ENCODE peak calls at places on chromosomes 1 and 21, in nine cellular contexts. One of them, this sample, is unnamed.

GRCh38 chr21:45336870-45337269 is 49.2 kb upstream of the POFUT2 start:
- DNase-seq in uterus: no peak
- DNase-seq in Peyer's patch: peak
- DNase-seq in sigmoid colon: peak
- DNase-seq in IMR-90: peak
- DNase-seq in heart left ventricle: peak
- DNase-seq in tibial nerve: no peak
- DNase-seq in HCT116: no peak
- DNase-seq in ovary: peak
- DNase-seq in this sample: no peak

GRCh38 chr21:42233067-42233981 is 14.4 kb downstream of the ABCG1 start:
- DNase-seq in IMR-90: peak
- DNase-seq in uterus: peak
- DNase-seq in tibial nerve: peak
- DNase-seq in ovary: no peak
- DNase-seq in Peyer's patch: peak
- DNase-seq in heart left ventricle: peak
- DNase-seq in HCT116: no peak
- DNase-seq in sigmoid colon: peak
- DNase-seq in this sample: peak

GRCh38 chr1:4768553-4768952 is 114.1 kb downstream of the AJAP1 start:
- DNase-seq in Peyer's patch: no peak
- DNase-seq in heart left ventricle: no peak
- DNase-seq in HCT116: no peak
- DNase-seq in sigmoid colon: no peak
- DNase-seq in ovary: no peak
- DNase-seq in tibial nerve: no peak
- DNase-seq in uterus: no peak
- DNase-seq in IMR-90: no peak
- DNase-seq in this sample: no peak

GRCh38 chr1:65630855-65631254 is 161.8 kb upstream of the PDE4B start:
- DNase-seq in uterus: no peak
- DNase-seq in heart left ventricle: no peak
- DNase-seq in HCT116: no peak
- DNase-seq in Peyer's patch: no peak
- DNase-seq in tibial nerve: no peak
- DNase-seq in sigmoid colon: no peak
- DNase-seq in ovary: no peak
- DNase-seq in IMR-90: peak
- DNase-seq in this sample: no peak

GRCh38 chr1:212600071-212600915 is 8.3 kb upstream of the ATF3 start:
- DNase-seq in Peyer's patch: no peak
- DNase-seq in heart left ventricle: no peak
- DNase-seq in sigmoid colon: no peak
- DNase-seq in uterus: no peak
- DNase-seq in IMR-90: no peak
- DNase-seq in tibial nerve: no peak
- DNase-seq in ovary: no peak
- DNase-seq in HCT116: no peak
- DNase-seq in this sample: no peak

GRCh38 chr1:241677171-241677570 is 25.1 kb downstream of the WDR64 start:
- DNase-seq in Peyer's patch: no peak
- DNase-seq in ovary: no peak
- DNase-seq in heart left ventricle: no peak
- DNase-seq in HCT116: no peak
- DNase-seq in uterus: no peak
- DNase-seq in IMR-90: no peak
- DNase-seq in sigmoid colon: no peak
- DNase-seq in tibial nerve: no peak
- DNase-seq in this sample: no peak

GRCh38 chr21:20856926-20857325 is 141.3 kb upstream of the NCAM2 start:
- DNase-seq in heart left ventricle: no peak
- DNase-seq in sigmoid colon: no peak
- DNase-seq in uterus: no peak
- DNase-seq in Peyer's patch: no peak
- DNase-seq in HCT116: no peak
- DNase-seq in IMR-90: no peak
- DNase-seq in ovary: no peak
- DNase-seq in tibial nerve: no peak
- DNase-seq in this sample: no peak

GRCh38 chr1:41806472-41807155 is 112.1 kb downstream of the HIVEP3 start:
- DNase-seq in uterus: no peak
- DNase-seq in IMR-90: no peak
- DNase-seq in sigmoid colon: no peak
- DNase-seq in ovary: no peak
- DNase-seq in heart left ventricle: no peak
- DNase-seq in HCT116: no peak
- DNase-seq in Peyer's patch: no peak
- DNase-seq in tibial nerve: no peak
- DNase-seq in this sample: no peak

GRCh38 chr1:2208309-2209239 is 14.0 kb upstream of the FAAP20 start:
- DNase-seq in HCT116: no peak
- DNase-seq in IMR-90: peak
- DNase-seq in heart left ventricle: peak
- DNase-seq in ovary: peak
- DNase-seq in tibial nerve: no peak
- DNase-seq in uterus: peak
- DNase-seq in Peyer's patch: no peak
- DNase-seq in sigmoid colon: peak
- DNase-seq in this sample: peak

GRCh38 chr1:53237638-53238037 is 680 bp downstream of the MAGOH start:
- DNase-seq in uterus: no peak
- DNase-seq in ovary: no peak
- DNase-seq in heart left ventricle: no peak
- DNase-seq in IMR-90: no peak
- DNase-seq in sigmoid colon: no peak
- DNase-seq in HCT116: no peak
- DNase-seq in tibial nerve: no peak
- DNase-seq in Peyer's patch: no peak
- DNase-seq in this sample: no peak

GRCh38 chr1:167332503-167332902 is 111.8 kb downstream of the POU2F1 start:
- DNase-seq in Peyer's patch: no peak
- DNase-seq in HCT116: no peak
- DNase-seq in tibial nerve: no peak
- DNase-seq in ovary: no peak
- DNase-seq in sigmoid colon: no peak
- DNase-seq in uterus: no peak
- DNase-seq in heart left ventricle: no peak
- DNase-seq in IMR-90: peak
- DNase-seq in this sample: no peak

GRCh38 chr1:58768971-58769808 is 14.7 kb downstream of the JUN start:
- DNase-seq in Peyer's patch: peak
- DNase-seq in uterus: peak
- DNase-seq in tibial nerve: peak
- DNase-seq in ovary: peak
- DNase-seq in IMR-90: peak
- DNase-seq in sigmoid colon: peak
- DNase-seq in HCT116: no peak
- DNase-seq in heart left ventricle: peak
- DNase-seq in this sample: peak

GRCh38 chr21:30479259-30479658 is 908 bp downstream of the KRTAP19-1 start:
- DNase-seq in HCT116: no peak
- DNase-seq in sigmoid colon: no peak
- DNase-seq in heart left ventricle: no peak
- DNase-seq in ovary: no peak
- DNase-seq in tibial nerve: no peak
- DNase-seq in uterus: no peak
- DNase-seq in IMR-90: no peak
- DNase-seq in Peyer's patch: no peak
- DNase-seq in this sample: no peak

GRCh38 chr1:1784933-1785332 is 6.7 kb upstream of the NADK start:
- DNase-seq in uterus: no peak
- DNase-seq in tibial nerve: no peak
- DNase-seq in IMR-90: no peak
- DNase-seq in Peyer's patch: no peak
- DNase-seq in heart left ventricle: no peak
- DNase-seq in HCT116: no peak
- DNase-seq in sigmoid colon: no peak
- DNase-seq in ovary: no peak
- DNase-seq in this sample: no peak

GRCh38 chr1:100989306-100990077 is 36.1 kb downstream of the DPH5 start:
- DNase-seq in IMR-90: peak
- DNase-seq in HCT116: no peak
- DNase-seq in sigmoid colon: no peak
- DNase-seq in heart left ventricle: no peak
- DNase-seq in tibial nerve: no peak
- DNase-seq in uterus: no peak
- DNase-seq in ovary: no peak
- DNase-seq in Peyer's patch: no peak
- DNase-seq in this sample: no peak

GRCh38 chr1:150765229-150765976 is at the start of gene CTSS:
- DNase-seq in IMR-90: peak
- DNase-seq in ovary: no peak
- DNase-seq in heart left ventricle: no peak
- DNase-seq in sigmoid colon: no peak
- DNase-seq in Peyer's patch: no peak
- DNase-seq in HCT116: no peak
- DNase-seq in tibial nerve: no peak
- DNase-seq in uterus: no peak
- DNase-seq in this sample: no peak

GRCh38 chr1:184755226-184756065 is 788 bp upstream of the EDEM3 start:
- DNase-seq in tibial nerve: no peak
- DNase-seq in uterus: no peak
- DNase-seq in ovary: no peak
- DNase-seq in Peyer's patch: no peak
- DNase-seq in HCT116: no peak
- DNase-seq in IMR-90: no peak
- DNase-seq in heart left ventricle: no peak
- DNase-seq in sigmoid colon: no peak
- DNase-seq in this sample: peak
- H3K27ac ChIP-seq in tibial nerve: peak
- H3K27ac ChIP-seq in uterus: peak
- H3K27ac ChIP-seq in ovary: no peak
- H3K27ac ChIP-seq in Peyer's patch: peak
- H3K27ac ChIP-seq in HCT116: no peak
- H3K27ac ChIP-seq in IMR-90: peak
- H3K27ac ChIP-seq in heart left ventricle: peak
- H3K27ac ChIP-seq in sigmoid colon: peak
- H3K27ac ChIP-seq in this sample: peak

GRCh38 chr1:220529530-220529920 is 1.6 kb downstream of the MARK1 start:
- DNase-seq in Peyer's patch: no peak
- DNase-seq in tibial nerve: no peak
- DNase-seq in heart left ventricle: no peak
- DNase-seq in ovary: no peak
- DNase-seq in sigmoid colon: no peak
- DNase-seq in IMR-90: no peak
- DNase-seq in uterus: no peak
- DNase-seq in HCT116: no peak
- DNase-seq in this sample: no peak

GRCh38 chr1:220528049-220528678 is at the start of gene MARK1:
- DNase-seq in sigmoid colon: peak
- DNase-seq in Peyer's patch: peak
- DNase-seq in heart left ventricle: peak
- DNase-seq in IMR-90: no peak
- DNase-seq in ovary: peak
- DNase-seq in HCT116: no peak
- DNase-seq in uterus: peak
- DNase-seq in tibial nerve: peak
- DNase-seq in this sample: peak

GRCh38 chr1:220526294-220526693 is 1.6 kb upstream of the MARK1 start:
- DNase-seq in ovary: no peak
- DNase-seq in uterus: no peak
- DNase-seq in heart left ventricle: no peak
- DNase-seq in HCT116: no peak
- DNase-seq in IMR-90: no peak
- DNase-seq in sigmoid colon: no peak
- DNase-seq in tibial nerve: no peak
- DNase-seq in Peyer's patch: no peak
- DNase-seq in this sample: no peak

GRCh38 chr1:220528679-220529529 is 968 bp downstream of the MARK1 start:
- DNase-seq in tibial nerve: no peak
- DNase-seq in IMR-90: no peak
- DNase-seq in HCT116: no peak
- DNase-seq in heart left ventricle: no peak
- DNase-seq in Peyer's patch: peak
- DNase-seq in uterus: peak
- DNase-seq in ovary: no peak
- DNase-seq in sigmoid colon: peak
- DNase-seq in this sample: peak

GRCh38 chr1:220527279-220528048 is 472 bp upstream of the MARK1 start:
- DNase-seq in Peyer's patch: peak
- DNase-seq in sigmoid colon: peak
- DNase-seq in HCT116: no peak
- DNase-seq in IMR-90: no peak
- DNase-seq in heart left ventricle: peak
- DNase-seq in ovary: no peak
- DNase-seq in tibial nerve: no peak
- DNase-seq in uterus: peak
- DNase-seq in this sample: peak
- TF ChIP-seq POLR2A in Peyer's patch: peak
- TF ChIP-seq POLR2A in sigmoid colon: no peak
- TF ChIP-seq POLR2A in HCT116: peak
- TF ChIP-seq POLR2A in IMR-90: no peak
- TF ChIP-seq POLR2A in heart left ventricle: peak
- TF ChIP-seq POLR2A in ovary: no peak
- TF ChIP-seq POLR2A in tibial nerve: no peak
- TF ChIP-seq POLR2A in uterus: peak
- TF ChIP-seq POLR2A in this sample: peak

GRCh38 chr1:9169601-9170137 is 40.8 kb upstream of the GPR157 start:
- DNase-seq in heart left ventricle: no peak
- DNase-seq in Peyer's patch: no peak
- DNase-seq in ovary: no peak
- DNase-seq in HCT116: no peak
- DNase-seq in tibial nerve: no peak
- DNase-seq in sigmoid colon: no peak
- DNase-seq in IMR-90: no peak
- DNase-seq in uterus: no peak
- DNase-seq in this sample: no peak
- H3K27ac ChIP-seq in heart left ventricle: no peak
- H3K27ac ChIP-seq in Peyer's patch: no peak
- H3K27ac ChIP-seq in ovary: no peak
- H3K27ac ChIP-seq in HCT116: no peak
- H3K27ac ChIP-seq in tibial nerve: no peak
- H3K27ac ChIP-seq in sigmoid colon: no peak
- H3K27ac ChIP-seq in IMR-90: no peak
- H3K27ac ChIP-seq in uterus: no peak
- H3K27ac ChIP-seq in this sample: no peak

DNA sequence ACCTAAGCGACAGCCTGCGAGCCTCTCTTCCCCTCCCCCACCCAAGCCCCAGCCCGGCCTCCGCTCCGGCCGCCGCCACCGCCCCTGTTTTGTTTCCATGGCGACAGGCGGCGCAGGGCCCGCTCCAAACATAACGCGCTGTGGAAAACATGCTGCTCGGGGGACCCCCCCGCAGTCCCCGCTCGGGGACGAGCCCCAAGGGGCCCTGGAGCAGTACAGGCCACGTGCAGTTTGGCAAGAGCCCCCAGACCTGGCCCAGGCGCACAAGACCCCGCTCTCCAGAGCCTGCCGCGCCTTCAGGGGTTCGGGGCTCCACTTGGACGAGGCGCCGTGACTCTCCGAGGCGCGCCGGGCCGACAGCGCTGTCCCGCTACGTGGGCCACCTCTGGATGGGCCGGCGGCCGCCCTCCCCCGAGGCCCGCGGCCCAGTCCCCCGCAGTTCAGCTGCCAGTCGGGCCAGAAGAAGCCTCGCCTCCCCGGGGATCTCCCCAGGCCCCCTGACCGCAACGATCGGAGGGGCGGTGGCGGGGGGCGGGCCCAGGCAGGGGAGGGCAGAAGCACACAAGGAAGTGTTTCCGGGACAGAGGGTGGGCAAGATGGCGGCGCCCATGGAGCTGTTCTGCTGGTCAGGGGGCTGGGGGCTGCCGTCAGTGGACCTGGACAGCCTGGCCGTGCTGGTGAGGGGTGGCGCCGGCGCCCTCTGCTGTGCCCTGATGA is at the start of gene MTX1:
- DNase-seq in IMR-90: peak
- DNase-seq in uterus: peak
- DNase-seq in HCT116: no peak
- DNase-seq in sigmoid colon: peak
- DNase-seq in ovary: peak
- DNase-seq in Peyer's patch: peak
- DNase-seq in tibial nerve: peak
- DNase-seq in heart left ventricle: peak
- DNase-seq in this sample: peak
- TF ChIP-seq POLR2A in IMR-90: peak
- TF ChIP-seq POLR2A in uterus: peak
- TF ChIP-seq POLR2A in HCT116: no peak
- TF ChIP-seq POLR2A in sigmoid colon: peak
- TF ChIP-seq POLR2A in ovary: peak
- TF ChIP-seq POLR2A in Peyer's patch: peak
- TF ChIP-seq POLR2A in tibial nerve: peak
- TF ChIP-seq POLR2A in heart left ventricle: peak
- TF ChIP-seq POLR2A in this sample: peak